ENCODE peak calls at places on chromosomes 13 and 19, in four cellular contexts. B is AG09309, X is Peyer's patch, D is M059J. K is an unnamed sample.

GRCh38 chr19:32206065-32206464 is 139.3 kb upstream of the ZNF507 start:
- DNase-seq in B (no peak), X (no peak), D (no peak), K (no peak)

GRCh38 chr13:45807520-45808099 is 43.9 kb downstream of the SIAH3 start:
- DNase-seq in B (peak), X (peak), D (peak), K (no peak)

GRCh38 chr19:6886272-6886671 is 1.1 kb upstream of the ADGRE1 start:
- DNase-seq in B (no peak), X (no peak), D (no peak), K (no peak)

GRCh38 chr19:19460761-19461265 is 54.5 kb downstream of the TSSK6 start:
- DNase-seq in B (no peak), X (peak), D (no peak), K (peak)

GRCh38 chr13:26477681-26478080 is 79.8 kb upstream of the WASF3 start:
- DNase-seq in B (no peak), X (no peak), D (no peak), K (no peak)

GRCh38 chr19:56577719-56578602 is 10.7 kb downstream of the ZNF470 start:
- DNase-seq in B (no peak), X (no peak), D (no peak), K (no peak)

GRCh38 chr13:43895940-43896339 is 16.2 kb downstream of the LACC1 start:
- DNase-seq in B (no peak), X (no peak), D (peak), K (no peak)

GRCh38 chr19:49363265-49364082 is at the start of gene DKKL1:
- DNase-seq in B (peak), X (peak), D (peak), K (peak)

GRCh38 chr19:6260376-6260775 is 19.4 kb downstream of the MLLT1 start:
- DNase-seq in B (no peak), X (no peak), D (no peak), K (no peak)

GRCh38 chr13:74575729-74576125 is 441.5 kb upstream of the KLF12 start:
- DNase-seq in B (no peak), X (peak), D (peak), K (peak)

GRCh38 chr13:112213467-112214245 is 146.7 kb downstream of the SOX1 start:
- DNase-seq in B (no peak), X (peak), D (no peak), K (peak)

GRCh38 chr19:10452726-10453620 is 32.6 kb downstream of the PDE4A start:
- DNase-seq in B (no peak), X (no peak), D (no peak), K (no peak)

GRCh38 chr19:56132316-56132822 is 8.7 kb upstream of the ZNF444 start:
- DNase-seq in B (peak), X (no peak), D (no peak), K (no peak)

GRCh38 chr19:54109651-54110050 is 5.8 kb downstream of the TFPT start:
- DNase-seq in B (no peak), X (no peak), D (no peak), K (no peak)

GRCh38 chr19:12872941-12873890 is 8.0 kb downstream of the DNASE2 start:
- DNase-seq in B (no peak), X (peak), D (peak), K (peak)

GRCh38 chr13:108902557-108903155 is 273.2 kb downstream of the MYO16 start:
- DNase-seq in B (no peak), X (no peak), D (peak), K (no peak)

GRCh38 chr13:28316129-28316528 is 177.8 kb downstream of the PAN3 start:
- DNase-seq in B (no peak), X (no peak), D (no peak), K (no peak)

GRCh38 chr13:29520671-29521070 is 74.8 kb downstream of the SLC7A1 start:
- DNase-seq in B (peak), X (no peak), D (peak), K (no peak)

GRCh38 chr19:40831502-40832430 is 18.5 kb downstream of the CYP2A6 start:
- DNase-seq in B (peak), X (no peak), D (peak), K (peak)

GRCh38 chr13:101611491-101612475 is 159.3 kb downstream of the ITGBL1 start:
- DNase-seq in B (no peak), X (no peak), D (no peak), K (no peak)

GRCh38 chr13:36862002-36862706 is 43.1 kb downstream of the RFXAP start:
- DNase-seq in B (no peak), X (no peak), D (peak), K (no peak)

GRCh38 chr13:57630661-57631606 is 610 bp upstream of the PCDH17 start:
- DNase-seq in B (no peak), X (no peak), D (peak), K (no peak)

GRCh38 chr13:90713436-90714133 is 633.9 kb upstream of the MIR17HG start:
- DNase-seq in B (no peak), X (no peak), D (no peak), K (no peak)

K was measured in colonic mucosa.